ENCODE peak calls at places on chromosomes 5 and 9, in four cellular contexts. Q is sigmoid colon, H is HEK293T, W is uterus. B is an unnamed sample.

GRCh38 chr9:98251554-98251953 is 3.9 kb downstream of the TBC1D2 start:
- DNase-seq in Q (no peak), H (no peak), W (no peak), B (no peak)

GRCh38 chr9:76255781-76256455 is 138.3 kb downstream of the RFK start:
- DNase-seq in Q (peak), H (no peak), W (peak), B (peak)

GRCh38 chr5:142869883-142870282 is 99.7 kb downstream of the ARHGAP26 start:
- DNase-seq in Q (peak), H (no peak), W (no peak), B (no peak)

GRCh38 chr5:107204413-107204812 is 466.3 kb downstream of the EFNA5 start:
- DNase-seq in Q (no peak), H (no peak), W (no peak), B (no peak)

GRCh38 chr5:172418847-172419810 is 35.2 kb downstream of the SH3PXD2B start:
- DNase-seq in Q (peak), H (no peak), W (peak), B (peak)

GRCh38 chr5:67360047-67360446 is 163.4 kb upstream of the CD180 start:
- DNase-seq in Q (no peak), H (no peak), W (no peak), B (no peak)

GRCh38 chr5:76691470-76692273 is 24.3 kb upstream of the F2R start:
- DNase-seq in Q (no peak), H (no peak), W (no peak), B (no peak)

GRCh38 chr5:78129632-78130031 is 164.9 kb downstream of the AP3B1 start:
- DNase-seq in Q (no peak), H (no peak), W (no peak), B (no peak)

GRCh38 chr5:79689541-79690466 is at the start of gene CMYA5:
- DNase-seq in Q (peak), H (no peak), W (peak), B (no peak)

GRCh38 chr5:61328791-61329617 is 3.1 kb upstream of the ZSWIM6 start:
- DNase-seq in Q (no peak), H (no peak), W (no peak), B (no peak)

GRCh38 chr5:14861123-14861757 is 10.3 kb downstream of the ANKH start:
- DNase-seq in Q (no peak), H (no peak), W (no peak), B (no peak)

GRCh38 chr5:3600106-3600997 is 4.7 kb downstream of the IRX1 start:
- DNase-seq in Q (no peak), H (no peak), W (no peak), B (no peak)

GRCh38 chr5:62283856-62284255 is 22.1 kb upstream of the KIF2A start:
- DNase-seq in Q (no peak), H (no peak), W (no peak), B (no peak)

GRCh38 chr9:133160742-133161541 is 2.8 kb downstream of the GBGT1 start:
- DNase-seq in Q (peak), H (peak), W (peak), B (peak)

GRCh38 chr9:101235105-101235866 is 149.5 kb downstream of the BAAT start:
- DNase-seq in Q (no peak), H (peak), W (no peak), B (no peak)

GRCh38 chr5:179865471-179866240 is 7.0 kb upstream of the MRNIP start:
- DNase-seq in Q (peak), H (no peak), W (no peak), B (no peak)

GRCh38 chr5:149254506-149254905 is 17.2 kb upstream of the AFAP1L1 start:
- DNase-seq in Q (no peak), H (no peak), W (no peak), B (no peak)

GRCh38 chr5:34899066-34899465 is 16.2 kb downstream of the RAD1 start:
- DNase-seq in Q (no peak), H (no peak), W (no peak), B (no peak)

GRCh38 chr5:74409737-74410136 is 230.8 kb downstream of the ENC1 start:
- DNase-seq in Q (no peak), H (no peak), W (no peak), B (no peak)

B was measured in adrenal gland.